ENCODE peak calls at places on chromosome 17, in seven cellular contexts. One of them, this sample, is unnamed.
A peak's percentile ranks its signal among the peaks of the same experiment; 100 is the strongest.

GRCh38 chr17:238071-238963 is 56.9 kb upstream of the DOC2B start:
- DNase-seq in IMR-90: no peak
- DNase-seq in HCT116: no peak
- DNase-seq in H1: no peak
- DNase-seq in K562: no peak
- DNase-seq in adrenal gland: peak; percentile 3
- DNase-seq in spleen: peak; percentile 52
- DNase-seq in this sample: peak; percentile 12

GRCh38 chr17:77958716-77959215 is 263 bp downstream of the TNRC6C start:
- DNase-seq in IMR-90: no peak
- DNase-seq in H1: no peak
- DNase-seq in adrenal gland: no peak
- DNase-seq in spleen: no peak
- DNase-seq in K562: no peak
- DNase-seq in HCT116: no peak
- DNase-seq in this sample: no peak

GRCh38 chr17:4043862-4044261 is 79.6 kb upstream of the ATP2A3 start:
- DNase-seq in adrenal gland: peak; percentile 20
- DNase-seq in IMR-90: no peak
- DNase-seq in HCT116: no peak
- DNase-seq in spleen: peak; percentile 85
- DNase-seq in K562: no peak
- DNase-seq in H1: no peak
- DNase-seq in this sample: no peak

GRCh38 chr17:38742431-38743308 is 5.5 kb downstream of the PCGF2 start:
- DNase-seq in H1: no peak
- DNase-seq in adrenal gland: peak; percentile 69
- DNase-seq in K562: no peak
- DNase-seq in spleen: peak; percentile 58
- DNase-seq in HCT116: no peak
- DNase-seq in IMR-90: peak; percentile 84
- DNase-seq in this sample: peak; percentile 74

GRCh38 chr17:56812971-56813388 is 20.7 kb downstream of the C17orf67 start:
- DNase-seq in spleen: peak; percentile 58
- DNase-seq in K562: no peak
- DNase-seq in adrenal gland: no peak
- DNase-seq in HCT116: no peak
- DNase-seq in H1: no peak
- DNase-seq in IMR-90: no peak
- DNase-seq in this sample: no peak

GRCh38 chr17:47981462-47981861 is 10.5 kb downstream of the CDK5RAP3 start:
- DNase-seq in K562: no peak
- DNase-seq in IMR-90: no peak
- DNase-seq in adrenal gland: no peak
- DNase-seq in spleen: no peak
- DNase-seq in HCT116: no peak
- DNase-seq in H1: no peak
- DNase-seq in this sample: no peak

GRCh38 chr17:70067104-70067503 is 7.9 kb upstream of the KCNJ16 start:
- DNase-seq in K562: no peak
- DNase-seq in HCT116: no peak
- DNase-seq in H1: no peak
- DNase-seq in spleen: no peak
- DNase-seq in IMR-90: no peak
- DNase-seq in adrenal gland: no peak
- DNase-seq in this sample: no peak

GRCh38 chr17:58332720-58333395 is 4.3 kb upstream of the TSPOAP1 start:
- DNase-seq in H1: no peak
- DNase-seq in K562: no peak
- DNase-seq in spleen: peak; percentile 93
- DNase-seq in adrenal gland: no peak
- DNase-seq in HCT116: no peak
- DNase-seq in IMR-90: no peak
- DNase-seq in this sample: no peak

GRCh38 chr17:78412403-78412802 is 34.0 kb downstream of the PGS1 start:
- DNase-seq in K562: peak; percentile 57
- DNase-seq in H1: no peak
- DNase-seq in spleen: peak; percentile 83
- DNase-seq in IMR-90: peak; percentile 36
- DNase-seq in HCT116: no peak
- DNase-seq in adrenal gland: no peak
- DNase-seq in this sample: no peak

GRCh38 chr17:63446981-63447687 is 1.0 kb upstream of the CYB561 start:
- DNase-seq in spleen: no peak
- DNase-seq in K562: peak; percentile 80
- DNase-seq in HCT116: no peak
- DNase-seq in adrenal gland: peak; percentile 32
- DNase-seq in IMR-90: no peak
- DNase-seq in H1: no peak
- DNase-seq in this sample: peak; percentile 57

GRCh38 chr17:51841669-51842068 is 316.8 kb downstream of the CA10 start:
- DNase-seq in IMR-90: no peak
- DNase-seq in adrenal gland: no peak
- DNase-seq in K562: no peak
- DNase-seq in HCT116: no peak
- DNase-seq in H1: no peak
- DNase-seq in spleen: no peak
- DNase-seq in this sample: no peak

GRCh38 chr17:81487487-81488275 is 24.9 kb downstream of the ACTG1 start:
- DNase-seq in K562: peak; percentile 98
- DNase-seq in IMR-90: peak; percentile 60
- DNase-seq in H1: no peak
- DNase-seq in spleen: peak; percentile 94
- DNase-seq in adrenal gland: peak; percentile 60
- DNase-seq in HCT116: no peak
- DNase-seq in this sample: peak; percentile 77

DNA sequence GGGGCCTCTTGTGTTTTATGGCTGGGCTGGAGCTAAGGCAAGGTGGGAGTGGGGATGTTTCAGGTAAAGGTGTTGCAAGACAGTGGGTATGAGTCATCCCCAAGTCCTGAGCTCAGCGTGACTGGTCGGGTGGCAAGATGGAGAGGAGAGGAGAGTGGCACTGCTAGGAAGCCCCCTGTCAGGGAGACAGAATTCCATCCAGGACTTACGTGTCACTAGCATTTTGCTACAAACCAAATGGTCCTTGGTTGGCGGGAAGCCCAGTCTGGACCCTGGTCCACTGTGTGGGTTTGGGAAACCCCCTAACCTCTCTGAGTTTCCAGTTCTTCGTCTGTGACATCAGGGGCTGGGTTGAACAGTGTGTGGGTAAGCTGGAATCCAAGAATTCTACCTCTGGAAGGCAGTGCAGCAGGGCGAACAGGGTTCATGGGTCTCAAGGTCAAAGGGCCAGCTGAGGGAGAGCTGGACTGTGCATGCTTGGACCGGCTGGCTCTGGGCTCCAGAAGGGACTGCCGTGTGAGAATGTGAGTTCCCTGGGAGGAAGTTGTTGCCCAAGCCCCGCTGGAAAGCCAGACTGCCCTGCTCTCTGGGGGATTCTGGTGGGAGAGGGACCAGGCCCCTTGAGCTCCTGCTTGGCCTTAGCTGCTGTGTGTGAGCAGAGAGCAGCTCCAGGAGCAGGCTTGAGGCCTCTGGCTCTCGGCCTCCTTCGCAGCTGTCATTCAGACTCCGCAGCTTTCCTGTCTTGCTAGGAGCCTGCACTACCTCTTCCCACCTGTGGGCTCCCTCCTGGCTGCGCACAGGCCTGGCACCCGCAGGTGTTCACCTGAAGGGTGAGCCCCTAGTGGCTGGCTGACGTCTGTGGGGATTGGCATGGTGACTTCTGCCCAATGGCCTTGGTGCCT is 84.5 kb downstream of the NT5M start:
- DNase-seq in K562: no peak
- DNase-seq in IMR-90: no peak
- DNase-seq in H1: peak; percentile 47
- DNase-seq in HCT116: peak; percentile 90
- DNase-seq in spleen: no peak
- DNase-seq in adrenal gland: no peak
- DNase-seq in this sample: no peak
- H3K4me3 ChIP-seq in K562: no peak overlapping the region
- H3K4me3 ChIP-seq in IMR-90: no peak overlapping the region
- H3K4me3 ChIP-seq in H1: no peak overlapping the region
- H3K4me3 ChIP-seq in HCT116: no peak overlapping the region
- H3K4me3 ChIP-seq in spleen: no peak overlapping the region
- H3K4me3 ChIP-seq in adrenal gland: no peak overlapping the region
- H3K4me3 ChIP-seq in this sample: no peak overlapping the region

GRCh38 chr17:28744104-28744801 is 442 bp downstream of the TRAF4 start:
- DNase-seq in HCT116: no peak
- DNase-seq in IMR-90: peak; percentile 41
- DNase-seq in adrenal gland: peak; percentile 47
- DNase-seq in H1: no peak
- DNase-seq in spleen: peak; percentile 89
- DNase-seq in K562: peak; percentile 88
- DNase-seq in this sample: peak; percentile 54
- TF ChIP-seq POLR2A in HCT116: no peak
- TF ChIP-seq POLR2A in IMR-90: no peak
- TF ChIP-seq POLR2A in adrenal gland: no peak
- TF ChIP-seq POLR2A in H1: no peak
- TF ChIP-seq POLR2A in spleen: no peak
- TF ChIP-seq POLR2A in K562: peak; percentile 67
- TF ChIP-seq POLR2A in this sample: no peak

GRCh38 chr17:75640556-75641119 is 7.4 kb downstream of the SMIM5 start:
- DNase-seq in HCT116: no peak
- DNase-seq in IMR-90: no peak
- DNase-seq in K562: no peak
- DNase-seq in spleen: peak; percentile 56
- DNase-seq in adrenal gland: no peak
- DNase-seq in H1: no peak
- DNase-seq in this sample: no peak

GRCh38 chr17:75641343-75641742 is 8.1 kb downstream of the SMIM5 start:
- DNase-seq in adrenal gland: no peak
- DNase-seq in HCT116: no peak
- DNase-seq in IMR-90: no peak
- DNase-seq in H1: no peak
- DNase-seq in spleen: no peak
- DNase-seq in K562: no peak
- DNase-seq in this sample: no peak

GRCh38 chr17:75642221-75643032 is 9.2 kb downstream of the SMIM5 start:
- DNase-seq in HCT116: no peak
- DNase-seq in K562: peak; percentile 68
- DNase-seq in IMR-90: no peak
- DNase-seq in spleen: no peak
- DNase-seq in adrenal gland: no peak
- DNase-seq in H1: no peak
- DNase-seq in this sample: no peak

GRCh38 chr17:75645501-75645888 is 12.3 kb downstream of the SMIM5 start:
- DNase-seq in K562: no peak
- DNase-seq in HCT116: peak; percentile 90
- DNase-seq in adrenal gland: no peak
- DNase-seq in IMR-90: no peak
- DNase-seq in H1: no peak
- DNase-seq in spleen: peak; percentile 5
- DNase-seq in this sample: no peak

DNA sequence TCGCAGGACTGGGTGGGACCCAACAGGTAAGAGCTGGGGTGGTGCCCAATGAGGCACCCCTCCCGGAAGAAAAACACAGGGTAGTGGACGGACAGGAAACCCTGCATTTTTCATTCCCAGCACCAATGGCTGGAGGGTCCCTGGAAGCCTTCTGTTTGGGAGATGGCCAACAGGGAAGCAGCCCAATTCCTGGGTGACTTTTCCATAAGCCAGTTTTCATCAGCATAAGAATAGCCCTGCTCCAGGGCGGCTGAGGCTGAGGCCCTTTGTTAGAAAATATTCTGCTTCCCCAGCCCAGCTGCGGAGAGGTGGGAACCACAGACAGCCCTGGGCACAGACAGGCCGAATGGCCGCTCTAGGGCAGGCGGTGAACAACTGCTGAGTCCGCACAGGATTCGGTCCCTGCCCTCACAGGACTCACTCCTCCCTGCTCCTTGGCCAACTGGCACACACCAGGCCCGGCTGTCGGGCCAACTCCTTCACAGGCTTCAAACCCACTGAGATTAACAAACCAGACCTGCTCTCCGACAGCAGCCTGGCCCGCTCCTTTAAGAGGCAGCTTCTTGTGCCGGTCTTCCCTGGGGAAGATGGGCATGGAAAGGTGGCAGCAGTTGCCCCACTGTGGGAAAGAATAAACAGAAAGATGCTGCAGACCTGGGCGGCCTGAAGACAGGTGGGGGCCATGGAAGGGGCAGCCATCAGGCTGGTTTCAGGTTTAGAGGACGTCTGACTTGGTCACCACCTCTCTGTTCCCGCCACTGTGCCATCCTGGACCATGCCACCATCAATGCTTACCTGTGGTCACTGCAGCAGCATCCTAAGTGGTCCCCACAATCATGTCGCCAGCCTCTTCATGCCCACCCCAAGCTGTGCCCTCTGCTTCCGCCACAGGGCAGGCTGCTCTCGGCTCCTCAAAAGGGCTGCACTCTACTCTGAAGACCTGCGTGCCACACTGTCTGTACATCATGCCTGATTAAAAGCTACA is 10.1 kb downstream of the SMIM5 start:
- DNase-seq in H1: no peak
- DNase-seq in HCT116: no peak
- DNase-seq in K562: no peak
- DNase-seq in spleen: peak; percentile 58
- DNase-seq in adrenal gland: no peak
- DNase-seq in IMR-90: no peak
- DNase-seq in this sample: no peak
- H3K4me1 ChIP-seq in H1: peaks cover 5% of the 10 kb centered on the region
- H3K4me1 ChIP-seq in HCT116: peaks cover 80% of the 10 kb centered on the region
- H3K4me1 ChIP-seq in K562: peaks cover 34% of the 10 kb centered on the region
- H3K4me1 ChIP-seq in spleen: peaks cover 15% of the 10 kb centered on the region
- H3K4me1 ChIP-seq in adrenal gland: no peaks in the 10 kb centered on the region
- H3K4me1 ChIP-seq in IMR-90: no peaks in the 10 kb centered on the region
- H3K4me1 ChIP-seq in this sample: no peaks in the 10 kb centered on the region

GRCh38 chr17:27985306-27985705 is 57.2 kb upstream of the NLK start:
- DNase-seq in adrenal gland: no peak
- DNase-seq in IMR-90: no peak
- DNase-seq in H1: no peak
- DNase-seq in K562: no peak
- DNase-seq in spleen: no peak
- DNase-seq in HCT116: no peak
- DNase-seq in this sample: no peak
- H3K4me3 ChIP-seq in adrenal gland: no peak overlapping the region
- H3K4me3 ChIP-seq in IMR-90: no peak overlapping the region
- H3K4me3 ChIP-seq in H1: no peak overlapping the region
- H3K4me3 ChIP-seq in K562: no peak overlapping the region
- H3K4me3 ChIP-seq in spleen: peak overlapping the region; percentile 48
- H3K4me3 ChIP-seq in HCT116: no peak overlapping the region
- H3K4me3 ChIP-seq in this sample: no peak overlapping the region

This sample was measured in ovary.